ENCODE peak calls at places on chromosomes 16 and 17, in ten cellular contexts. F, J, I, B, R, C, P, O, T and X are unnamed samples.
A peak's percentile ranks its signal among the peaks of the same experiment; 100 is the strongest.

GRCh38 chr16:13332713-13333255 is 431.4 kb downstream of the SHISA9 start:
- DNase-seq in F (no peak), T (no peak), B (no peak), C (no peak), I (no peak), P (no peak), R (no peak), J (no peak), O (no peak), X (no peak)

GRCh38 chr16:79278506-79278905 is 322.0 kb downstream of the MAF start:
- DNase-seq in R (no peak), J (peak; percentile 55), C (no peak), T (no peak), P (no peak), B (no peak), I (no peak), O (peak; percentile 61), F (peak; percentile 65), X (no peak)

GRCh38 chr17:37422971-37423625 is 16.4 kb downstream of the TADA2A start:
- DNase-seq in C (no peak), O (no peak), F (no peak), T (no peak), P (no peak), J (no peak), I (no peak), B (peak; percentile 55), R (no peak), X (no peak)

GRCh38 chr16:56657555-56658430 is at the start of gene MT1F:
- DNase-seq in F (peak; percentile 49), C (peak; percentile 84), T (peak; percentile 71), P (no peak), R (peak; percentile 89), B (peak; percentile 78), I (peak; percentile 73), O (peak; percentile 49), J (peak; percentile 78), X (peak; percentile 28)

GRCh38 chr16:69931631-69932030 is 19.5 kb upstream of the CLEC18A start:
- DNase-seq in I (no peak), J (no peak), O (no peak), R (no peak), C (no peak), T (peak; percentile 18), F (no peak), P (no peak), B (no peak), X (no peak)

GRCh38 chr16:88759245-88759975 is 25.6 kb downstream of the PIEZO1 start:
- DNase-seq in B (no peak), O (peak; percentile 59), R (no peak), J (peak; percentile 49), C (no peak), T (peak; percentile 51), F (no peak), I (no peak), P (no peak), X (no peak)

GRCh38 chr17:38565853-38566665 is 39.7 kb downstream of the SRCIN1 start:
- DNase-seq in F (no peak), P (no peak), O (no peak), T (no peak), C (no peak), B (no peak), I (no peak), J (no peak), R (no peak), X (no peak)

GRCh38 chr17:70629902-70630301 is 460.6 kb downstream of the KCNJ2 start:
- DNase-seq in P (peak; percentile 6), I (no peak), T (no peak), J (no peak), F (no peak), C (peak; percentile 45), B (peak; percentile 27), O (no peak), R (no peak), X (peak; percentile 9)

GRCh38 chr16:1819611-1820010 is 7.0 kb downstream of the HAGH start:
- DNase-seq in T (no peak), B (no peak), C (no peak), R (no peak), J (no peak), O (no peak), F (no peak), I (no peak), P (no peak), X (no peak)

GRCh38 chr17:59361386-59361785 is 29.9 kb downstream of the YPEL2 start:
- DNase-seq in B (peak; percentile 25), O (no peak), C (no peak), T (no peak), F (no peak), I (no peak), R (peak; percentile 86), J (no peak), P (peak; percentile 81), X (no peak)

GRCh38 chr16:12729448-12729847 is 74.2 kb downstream of the CPPED1 start:
- DNase-seq in I (no peak), J (no peak), R (peak; percentile 52), F (no peak), O (no peak), C (no peak), B (no peak), T (no peak), P (peak; percentile 80), X (no peak)

GRCh38 chr17:41773731-41774193 is 12.7 kb downstream of the JUP start:
- DNase-seq in J (no peak), T (no peak), F (no peak), R (peak; percentile 74), B (no peak), O (no peak), P (no peak), C (no peak), I (no peak), X (no peak)

GRCh38 chr16:11562941-11563340 is 23.8 kb downstream of the LITAF start:
- DNase-seq in O (no peak), I (no peak), T (no peak), C (no peak), P (no peak), F (no peak), J (peak; percentile 17), R (no peak), B (no peak), X (no peak)

GRCh38 chr17:76994237-76994637 is 126.0 kb downstream of the MGAT5B start:
- DNase-seq in C (no peak), B (peak; percentile 39), J (no peak), I (no peak), O (no peak), T (no peak), P (no peak), F (no peak), R (no peak), X (no peak)